ENCODE peak calls at places on chromosomes 1 and 21, in eight cellular contexts. U, Y, Z, E, L, X, D and F are unnamed samples.

GRCh38 chr21:44353200-44353970 is at the start of gene TRPM2:
- DNase-seq in U (peak), Y (peak), Z (peak), E (no peak), L (no peak), X (no peak), D (no peak), F (peak)

GRCh38 chr1:183022202-183023145 is 746 bp upstream of the LAMC1 start:
- DNase-seq in U (peak), Y (peak), Z (peak), E (peak), L (peak), X (peak), D (peak), F (peak)

GRCh38 chr1:152960452-152961044 is 9.9 kb upstream of the SPRR4 start:
- DNase-seq in U (no peak), Y (no peak), Z (no peak), E (no peak), L (no peak), X (no peak), D (no peak), F (no peak)

GRCh38 chr1:14377386-14377785 is 221.1 kb upstream of the KAZN start:
- DNase-seq in U (no peak), Y (no peak), Z (no peak), E (no peak), L (no peak), X (no peak), D (no peak), F (no peak)

GRCh38 chr1:56356376-56356775 is 223.0 kb downstream of the PLPP3 start:
- DNase-seq in U (no peak), Y (no peak), Z (no peak), E (no peak), L (no peak), X (no peak), D (no peak), F (no peak)

GRCh38 chr1:12034381-12034801 is 15.1 kb downstream of the MIIP start:
- DNase-seq in U (peak), Y (no peak), Z (peak), E (no peak), L (no peak), X (peak), D (peak), F (no peak)

GRCh38 chr1:15218287-15219279 is 28.4 kb upstream of the FHAD1 start:
- DNase-seq in U (no peak), Y (no peak), Z (no peak), E (no peak), L (no peak), X (no peak), D (no peak), F (peak)

GRCh38 chr21:14987370-14988170 is 77.2 kb downstream of the NRIP1 start:
- DNase-seq in U (no peak), Y (no peak), Z (no peak), E (no peak), L (no peak), X (no peak), D (no peak), F (no peak)

GRCh38 chr1:169031566-169032224 is 74.8 kb upstream of the ATP1B1 start:
- DNase-seq in U (no peak), Y (no peak), Z (no peak), E (no peak), L (no peak), X (no peak), D (no peak), F (no peak)

GRCh38 chr1:159012495-159012894 is 2.8 kb downstream of the IFI16 start:
- DNase-seq in U (no peak), Y (peak), Z (no peak), E (no peak), L (no peak), X (no peak), D (no peak), F (no peak)

GRCh38 chr1:174000274-174000852 is 21.8 kb downstream of the RC3H1 start:
- DNase-seq in U (no peak), Y (no peak), Z (no peak), E (no peak), L (no peak), X (no peak), D (no peak), F (no peak)

GRCh38 chr1:200304146-200304545 is 105.7 kb downstream of the ZNF281 start:
- DNase-seq in U (no peak), Y (no peak), Z (no peak), E (no peak), L (no peak), X (no peak), D (no peak), F (no peak)

GRCh38 chr1:14724234-14724633 is 125.7 kb downstream of the KAZN start:
- DNase-seq in U (no peak), Y (no peak), Z (no peak), E (peak), L (no peak), X (no peak), D (no peak), F (no peak)

GRCh38 chr1:205477759-205478247 is 22.0 kb upstream of the BLACAT1 start:
- DNase-seq in U (peak), Y (no peak), Z (no peak), E (peak), L (no peak), X (peak), D (peak), F (peak)

GRCh38 chr1:41666991-41667631 is 182.6 kb upstream of the EDN2 start:
- DNase-seq in U (no peak), Y (peak), Z (no peak), E (no peak), L (no peak), X (no peak), D (no peak), F (no peak)

GRCh38 chr1:115288799-115289198 is 49.2 kb downstream of the NGF start:
- DNase-seq in U (no peak), Y (no peak), Z (no peak), E (no peak), L (no peak), X (no peak), D (no peak), F (no peak)

GRCh38 chr1:93740601-93741031 is 59.0 kb upstream of the BCAR3 start:
- DNase-seq in U (no peak), Y (no peak), Z (peak), E (no peak), L (no peak), X (no peak), D (no peak), F (no peak)

GRCh38 chr1:95863086-95863485 is 629.1 kb downstream of the RWDD3 start:
- DNase-seq in U (no peak), Y (no peak), Z (no peak), E (no peak), L (no peak), X (no peak), D (no peak), F (no peak)

GRCh38 chr1:225998560-225999226 is 450 bp downstream of the SDE2 start:
- DNase-seq in U (no peak), Y (no peak), Z (no peak), E (peak), L (no peak), X (no peak), D (peak), F (no peak)

GRCh38 chr1:117541003-117541402 is 64.8 kb upstream of the TENT5C start:
- DNase-seq in U (no peak), Y (no peak), Z (no peak), E (no peak), L (no peak), X (no peak), D (peak), F (no peak)

GRCh38 chr1:4652631-4653327 is 1.6 kb upstream of the AJAP1 start:
- DNase-seq in U (peak), Y (peak), Z (peak), E (peak), L (no peak), X (peak), D (peak), F (peak)

GRCh38 chr1:46306159-46306530 is 2.6 kb downstream of the UQCRH start:
- DNase-seq in U (no peak), Y (no peak), Z (no peak), E (no peak), L (no peak), X (no peak), D (no peak), F (no peak)

GRCh38 chr1:33349081-33349759 is 28.3 kb upstream of the A3GALT2 start:
- DNase-seq in U (peak), Y (peak), Z (peak), E (no peak), L (no peak), X (peak), D (peak), F (peak)

GRCh38 chr1:149844650-149845255 is 54.6 kb upstream of the BOLA1 start:
- DNase-seq in U (no peak), Y (peak), Z (no peak), E (no peak), L (no peak), X (no peak), D (no peak), F (no peak)

GRCh38 chr1:2829846-2830615 is 28.5 kb upstream of the TTC34 start:
- DNase-seq in U (no peak), Y (no peak), Z (no peak), E (no peak), L (no peak), X (no peak), D (no peak), F (no peak)

GRCh38 chr1:8602471-8603219 is 214.8 kb downstream of the RERE start:
- DNase-seq in U (no peak), Y (no peak), Z (no peak), E (no peak), L (no peak), X (no peak), D (no peak), F (no peak)

GRCh38 chr1:229070168-229070567 is 200.7 kb upstream of the RAB4A start:
- DNase-seq in U (peak), Y (no peak), Z (peak), E (peak), L (no peak), X (peak), D (peak), F (peak)

GRCh38 chr1:26723013-26723991 is 27.5 kb downstream of the ARID1A start:
- DNase-seq in U (peak), Y (peak), Z (peak), E (peak), L (peak), X (peak), D (peak), F (peak)

GRCh38 chr21:42572906-42573495 is 59.3 kb downstream of the SLC37A1 start:
- DNase-seq in U (no peak), Y (no peak), Z (no peak), E (no peak), L (no peak), X (peak), D (no peak), F (peak)

GRCh38 chr1:227774721-227775665 is 39.8 kb downstream of the SNAP47 start:
- DNase-seq in U (no peak), Y (no peak), Z (no peak), E (no peak), L (no peak), X (peak), D (no peak), F (peak)

GRCh38 chr1:35768350-35769187 is 1.2 kb downstream of the CLSPN start:
- DNase-seq in U (no peak), Y (peak), Z (no peak), E (no peak), L (no peak), X (no peak), D (no peak), F (no peak)

GRCh38 chr1:35769759-35770446 is at the start of gene CLSPN:
- DNase-seq in U (peak), Y (peak), Z (peak), E (peak), L (peak), X (peak), D (peak), F (peak)

GRCh38 chr1:35773711-35774110 is 3.9 kb upstream of the CLSPN start:
- DNase-seq in U (no peak), Y (no peak), Z (no peak), E (no peak), L (no peak), X (no peak), D (no peak), F (no peak)

GRCh38 chr1:35764283-35764682 is 5.5 kb downstream of the CLSPN start:
- DNase-seq in U (no peak), Y (no peak), Z (no peak), E (no peak), L (no peak), X (no peak), D (no peak), F (no peak)

GRCh38 chr1:35769188-35769758 is 505 bp downstream of the CLSPN start:
- DNase-seq in U (peak), Y (peak), Z (peak), E (peak), L (peak), X (peak), D (peak), F (peak)
- TF ChIP-seq CTCF in U (peak), Y (peak), Z (no peak), E (no peak), L (peak), X (peak), D (peak), F (peak)

DNA sequence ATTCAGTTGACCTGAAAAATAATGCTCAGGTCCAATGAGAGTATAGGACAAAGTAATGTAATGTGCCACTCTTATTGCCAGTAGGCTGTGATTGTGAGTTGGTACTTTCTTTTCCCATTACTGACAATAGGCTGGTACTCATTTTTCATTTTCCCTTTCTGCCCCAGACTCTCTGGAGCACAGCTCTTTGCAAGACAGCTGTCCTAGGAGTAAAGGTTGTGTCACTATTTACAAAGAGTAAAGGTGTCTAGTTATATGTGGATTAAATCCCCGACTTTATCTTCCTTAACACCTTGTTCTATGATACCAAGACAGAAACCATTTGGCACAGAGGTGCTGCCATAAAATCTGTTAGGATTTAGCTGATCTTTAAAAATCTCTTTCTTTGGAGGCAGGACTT is 32.3 kb upstream of the RASAL2 start:
- DNase-seq in U (no peak), Y (no peak), Z (no peak), E (no peak), L (no peak), X (no peak), D (no peak), F (no peak)
- H3K27ac ChIP-seq in U (peak), Y (no peak), Z (peak), E (no peak), L (no peak), X (no peak), D (peak), F (peak)

GRCh38 chr1:237124856-237125462 is 83.0 kb downstream of the RYR2 start:
- DNase-seq in U (no peak), Y (peak), Z (no peak), E (no peak), L (no peak), X (no peak), D (peak), F (no peak)
- TF ChIP-seq CTCF in U (peak), Y (peak), Z (peak), E (peak), L (no peak), X (no peak), D (peak), F (peak)

GRCh38 chr1:65998763-65999583 is 206.3 kb downstream of the PDE4B start:
- DNase-seq in U (no peak), Y (no peak), Z (no peak), E (no peak), L (no peak), X (no peak), D (no peak), F (no peak)
- H3K27ac ChIP-seq in U (no peak), Y (no peak), Z (no peak), E (no peak), L (no peak), X (no peak), D (no peak), F (no peak)